ENCODE peak calls at places on chromosomes 5 and 9, in nine cellular contexts. H is sigmoid colon, P is esophagus squamous epithelium, A is GM12878, E is psoas muscle, K is heart right ventricle, C is GM23338, J is mesenchymal stem cell, I is upper lobe of right lung. O is an unnamed sample.

GRCh38 chr5:158841481-158841880 is 258.2 kb downstream of the EBF1 start:
- DNase-seq in H (no peak), P (no peak), A (no peak), E (no peak), K (no peak), C (no peak), J (no peak), I (no peak), O (no peak)

GRCh38 chr9:14660721-14661120 is 32.5 kb downstream of the ZDHHC21 start:
- DNase-seq in H (no peak), P (no peak), A (no peak), E (no peak), K (no peak), C (no peak), J (no peak), I (no peak), O (no peak)

GRCh38 chr9:134410835-134411217 is 84.6 kb downstream of the RXRA start:
- DNase-seq in H (no peak), P (no peak), A (no peak), E (no peak), K (no peak), C (no peak), J (no peak), I (no peak), O (no peak)

GRCh38 chr9:131382850-131383729 is 10.8 kb upstream of the PRRC2B start:
- DNase-seq in H (peak; percentile 87), P (no peak), A (no peak), E (peak; percentile 76), K (no peak), C (peak; percentile 95), J (peak; percentile 79), I (no peak), O (no peak)

GRCh38 chr9:17477816-17478215 is 101.0 kb upstream of the SH3GL2 start:
- DNase-seq in H (no peak), P (no peak), A (no peak), E (no peak), K (no peak), C (no peak), J (no peak), I (no peak), O (no peak)

GRCh38 chr5:68884144-68884754 is 209.6 kb upstream of the SLC30A5 start:
- DNase-seq in H (no peak), P (no peak), A (no peak), E (no peak), K (no peak), C (no peak), J (no peak), I (no peak), O (no peak)

GRCh38 chr9:28909526-28909925 is 1336.2 kb upstream of the C9orf72 start:
- DNase-seq in H (no peak), P (no peak), A (no peak), E (no peak), K (no peak), C (no peak), J (no peak), I (no peak), O (no peak)

GRCh38 chr9:94632736-94633135 is 6.6 kb downstream of the FBP1 start:
- DNase-seq in H (no peak), P (no peak), A (no peak), E (no peak), K (no peak), C (no peak), J (no peak), I (no peak), O (no peak)

GRCh38 chr5:68652507-68652906 is 437.0 kb downstream of the PIK3R1 start:
- DNase-seq in H (no peak), P (no peak), A (no peak), E (no peak), K (no peak), C (no peak), J (peak; percentile 16), I (no peak), O (no peak)

GRCh38 chr5:134504629-134505300 is 20.7 kb upstream of the JADE2 start:
- DNase-seq in H (no peak), P (no peak), A (no peak), E (no peak), K (no peak), C (no peak), J (no peak), I (no peak), O (no peak)

GRCh38 chr5:134502259-134502658 is 23.2 kb upstream of the JADE2 start:
- DNase-seq in H (no peak), P (no peak), A (no peak), E (no peak), K (no peak), C (no peak), J (no peak), I (no peak), O (no peak)

GRCh38 chr5:134506054-134507039 is 19.1 kb upstream of the JADE2 start:
- DNase-seq in H (peak; percentile 75), P (no peak), A (no peak), E (peak; percentile 82), K (peak; percentile 78), C (peak; percentile 82), J (peak; percentile 54), I (peak; percentile 80), O (peak; percentile 70)

GRCh38 chr5:134503088-134503936 is 22.2 kb upstream of the JADE2 start:
- DNase-seq in H (peak; percentile 88), P (no peak), A (peak; percentile 53), E (peak; percentile 87), K (peak; percentile 64), C (peak; percentile 64), J (peak; percentile 99), I (peak; percentile 73), O (peak; percentile 94)

GRCh38 chr5:134503937-134504437 is 21.5 kb upstream of the JADE2 start:
- DNase-seq in H (no peak), P (no peak), A (no peak), E (no peak), K (no peak), C (no peak), J (no peak), I (no peak), O (no peak)
- H3K27ac ChIP-seq in H (peak overlapping the region; percentile 74), P (peak overlapping the region; percentile 90), A (peak overlapping the region; percentile 67), E (peak overlapping the region; percentile 70), K (peak overlapping the region; percentile 23), C (peak overlapping the region; percentile 80), J (peak overlapping the region; percentile 92), I (peak overlapping the region; percentile 70), O (peak overlapping the region; percentile 83)

GRCh38 chr5:151405334-151405872 is 42.0 kb upstream of the SLC36A1 start:
- DNase-seq in H (no peak), P (no peak), A (no peak), E (no peak), K (no peak), C (no peak), J (no peak), I (no peak), O (no peak)

GRCh38 chr5:151413800-151414199 is 33.6 kb upstream of the SLC36A1 start:
- DNase-seq in H (no peak), P (no peak), A (no peak), E (no peak), K (no peak), C (no peak), J (no peak), I (no peak), O (no peak)

GRCh38 chr5:151406322-151406947 is 41.0 kb upstream of the SLC36A1 start:
- DNase-seq in H (no peak), P (no peak), A (no peak), E (no peak), K (no peak), C (peak; percentile 76), J (no peak), I (no peak), O (no peak)

GRCh38 chr5:151414536-151414935 is 32.9 kb upstream of the SLC36A1 start:
- DNase-seq in H (no peak), P (no peak), A (no peak), E (no peak), K (no peak), C (no peak), J (no peak), I (no peak), O (no peak)

GRCh38 chr5:151408633-151409243 is 38.7 kb upstream of the SLC36A1 start:
- DNase-seq in H (no peak), P (no peak), A (no peak), E (no peak), K (no peak), C (no peak), J (no peak), I (no peak), O (no peak)
- H3K4me1 ChIP-seq in H (no peaks in the 10 kb centered on the region), P (no peaks in the 10 kb centered on the region), A (no peaks in the 10 kb centered on the region), E (peaks cover 9% of the 10 kb centered on the region), K (no peaks in the 10 kb centered on the region), C (peaks cover 26% of the 10 kb centered on the region), J (no peaks in the 10 kb centered on the region), I (no peaks in the 10 kb centered on the region), O (no peaks in the 10 kb centered on the region)

GRCh38 chr9:104921067-104921741 is 6.8 kb downstream of the ABCA1 start:
- DNase-seq in H (no peak), P (no peak), A (no peak), E (no peak), K (no peak), C (no peak), J (no peak), I (no peak), O (no peak)
- H3K4me3 ChIP-seq in H (no peak overlapping the region), P (peak overlapping the region; percentile 33), A (no peak overlapping the region), E (no peak overlapping the region), K (no peak overlapping the region), C (no peak overlapping the region), J (no peak overlapping the region), I (no peak overlapping the region), O (no peak overlapping the region)

GRCh38 chr5:35857004-35857345 is 284 bp downstream of the IL7R start:
- DNase-seq in H (no peak), P (no peak), A (no peak), E (no peak), K (no peak), C (no peak), J (no peak), I (no peak), O (no peak)

GRCh38 chr5:35860686-35861085 is 4.0 kb downstream of the IL7R start:
- DNase-seq in H (no peak), P (no peak), A (no peak), E (no peak), K (no peak), C (peak; percentile 8), J (no peak), I (no peak), O (no peak)

GRCh38 chr5:35861718-35862117 is 5.0 kb downstream of the IL7R start:
- DNase-seq in H (no peak), P (no peak), A (no peak), E (no peak), K (no peak), C (no peak), J (peak; percentile 64), I (no peak), O (no peak)

GRCh38 chr5:35857606-35858205 is 1.0 kb downstream of the IL7R start:
- DNase-seq in H (no peak), P (no peak), A (no peak), E (no peak), K (no peak), C (no peak), J (peak; percentile 83), I (no peak), O (no peak)

DNA sequence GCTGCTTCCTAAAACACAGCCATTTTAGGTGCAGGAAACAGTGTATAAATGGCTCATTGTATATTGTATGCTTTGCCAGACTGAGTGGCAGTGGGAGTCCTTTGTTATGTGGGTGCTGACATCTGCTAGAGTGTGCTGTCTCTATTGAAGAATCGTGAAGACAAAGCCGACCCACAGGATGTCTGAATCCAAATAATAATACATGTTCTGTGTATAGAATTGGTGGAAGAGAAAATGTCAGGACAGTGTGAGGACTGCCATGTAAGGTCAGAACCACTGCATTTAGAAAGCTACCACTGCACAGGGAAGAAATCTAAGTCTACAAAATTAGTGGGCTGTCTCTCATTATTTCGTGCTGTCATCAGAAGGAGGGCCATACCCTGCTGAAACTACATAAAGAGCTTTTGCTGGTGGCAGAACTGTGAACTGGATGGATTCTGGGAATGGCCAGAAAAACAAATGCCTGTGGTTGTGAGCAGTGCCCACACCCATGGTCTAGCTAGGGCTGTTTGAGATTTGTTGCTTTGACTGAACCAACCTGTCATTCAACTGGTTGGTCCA is 2.5 kb downstream of the IL7R start:
- DNase-seq in H (no peak), P (no peak), A (no peak), E (no peak), K (no peak), C (peak; percentile 2), J (peak; percentile 41), I (no peak), O (no peak)
- H3K27ac ChIP-seq in H (no peak overlapping the region), P (no peak overlapping the region), A (no peak overlapping the region), E (no peak overlapping the region), K (no peak overlapping the region), C (no peak overlapping the region), J (no peak overlapping the region), I (peak overlapping the region; percentile 61), O (no peak overlapping the region)